ENCODE peak calls at places on chromosomes 12 and 14, in four cellular contexts. One of them, this sample, is unnamed.

GRCh38 chr12:79373896-79374499 is 316.8 kb downstream of the PAWR start:
- DNase-seq in heart right ventricle: no peak
- DNase-seq in tibial nerve: no peak
- DNase-seq in GM23338: peak
- DNase-seq in this sample: no peak

GRCh38 chr14:101875726-101876268 is 88.6 kb upstream of the DYNC1H1 start:
- DNase-seq in GM23338: no peak
- DNase-seq in tibial nerve: no peak
- DNase-seq in heart right ventricle: no peak
- DNase-seq in this sample: no peak

GRCh38 chr12:93100610-93101009 is 171.5 kb upstream of the EEA1 start:
- DNase-seq in heart right ventricle: no peak
- DNase-seq in GM23338: no peak
- DNase-seq in tibial nerve: no peak
- DNase-seq in this sample: no peak

GRCh38 chr14:51424569-51425251 is 184.7 kb downstream of the TMX1 start:
- DNase-seq in heart right ventricle: no peak
- DNase-seq in tibial nerve: peak
- DNase-seq in GM23338: peak
- DNase-seq in this sample: no peak

GRCh38 chr12:107635139-107635538 is 50.5 kb upstream of the PWP1 start:
- DNase-seq in tibial nerve: no peak
- DNase-seq in GM23338: peak
- DNase-seq in heart right ventricle: no peak
- DNase-seq in this sample: no peak

GRCh38 chr12:52519826-52520662 is at the start of gene KRT5:
- DNase-seq in heart right ventricle: no peak
- DNase-seq in GM23338: no peak
- DNase-seq in tibial nerve: no peak
- DNase-seq in this sample: no peak

GRCh38 chr14:33685698-33686097 is 265.2 kb downstream of the EGLN3 start:
- DNase-seq in GM23338: no peak
- DNase-seq in heart right ventricle: no peak
- DNase-seq in tibial nerve: no peak
- DNase-seq in this sample: no peak

GRCh38 chr12:120358412-120359158 is 10.4 kb downstream of the MSI1 start:
- DNase-seq in tibial nerve: no peak
- DNase-seq in GM23338: peak
- DNase-seq in heart right ventricle: no peak
- DNase-seq in this sample: no peak

GRCh38 chr12:30999723-31000122 is 73.2 kb downstream of the TSPAN11 start:
- DNase-seq in heart right ventricle: no peak
- DNase-seq in tibial nerve: no peak
- DNase-seq in GM23338: no peak
- DNase-seq in this sample: no peak

GRCh38 chr12:70122804-70123203 is 120.4 kb upstream of the CNOT2 start:
- DNase-seq in GM23338: no peak
- DNase-seq in tibial nerve: no peak
- DNase-seq in heart right ventricle: no peak
- DNase-seq in this sample: no peak

GRCh38 chr14:38904959-38905358 is 198.1 kb downstream of the SEC23A start:
- DNase-seq in tibial nerve: no peak
- DNase-seq in heart right ventricle: no peak
- DNase-seq in GM23338: no peak
- DNase-seq in this sample: no peak

GRCh38 chr12:49873361-49873934 is 30.3 kb downstream of the FAIM2 start:
- DNase-seq in tibial nerve: no peak
- DNase-seq in heart right ventricle: no peak
- DNase-seq in GM23338: no peak
- DNase-seq in this sample: no peak

GRCh38 chr14:22613736-22614239 is 15.7 kb downstream of the ABHD4 start:
- DNase-seq in tibial nerve: no peak
- DNase-seq in GM23338: no peak
- DNase-seq in heart right ventricle: no peak
- DNase-seq in this sample: no peak

GRCh38 chr12:62847709-62848108 is 87.2 kb downstream of the PPM1H start:
- DNase-seq in tibial nerve: no peak
- DNase-seq in heart right ventricle: no peak
- DNase-seq in GM23338: no peak
- DNase-seq in this sample: no peak

GRCh38 chr12:124736115-124737039 is 127.3 kb downstream of the SCARB1 start:
- DNase-seq in tibial nerve: no peak
- DNase-seq in GM23338: no peak
- DNase-seq in heart right ventricle: no peak
- DNase-seq in this sample: no peak

GRCh38 chr12:12999276-12999958 is 648 bp downstream of the HEBP1 start:
- DNase-seq in GM23338: peak
- DNase-seq in heart right ventricle: no peak
- DNase-seq in tibial nerve: no peak
- DNase-seq in this sample: no peak

GRCh38 chr12:11545438-11546330 is 103.8 kb upstream of the ETV6 start:
- DNase-seq in GM23338: peak
- DNase-seq in tibial nerve: no peak
- DNase-seq in heart right ventricle: no peak
- DNase-seq in this sample: no peak

GRCh38 chr12:55931780-55932545 is 1.0 kb downstream of the DGKA start:
- DNase-seq in heart right ventricle: peak
- DNase-seq in tibial nerve: peak
- DNase-seq in GM23338: peak
- DNase-seq in this sample: peak

GRCh38 chr14:53526190-53526589 is 373.1 kb upstream of the DDHD1 start:
- DNase-seq in GM23338: no peak
- DNase-seq in heart right ventricle: no peak
- DNase-seq in tibial nerve: no peak
- DNase-seq in this sample: no peak

GRCh38 chr12:111438501-111438900 is 32.8 kb downstream of the SH2B3 start:
- DNase-seq in heart right ventricle: peak
- DNase-seq in tibial nerve: no peak
- DNase-seq in GM23338: peak
- DNase-seq in this sample: no peak

GRCh38 chr12:93127107-93127560 is 198.0 kb upstream of the EEA1 start:
- DNase-seq in tibial nerve: no peak
- DNase-seq in GM23338: no peak
- DNase-seq in heart right ventricle: no peak
- DNase-seq in this sample: no peak

GRCh38 chr14:98347686-98348085 is 924.3 kb downstream of the BCL11B start:
- DNase-seq in GM23338: no peak
- DNase-seq in tibial nerve: no peak
- DNase-seq in heart right ventricle: no peak
- DNase-seq in this sample: no peak

GRCh38 chr14:54703082-54703481 is 136.2 kb downstream of the SAMD4A start:
- DNase-seq in tibial nerve: no peak
- DNase-seq in GM23338: no peak
- DNase-seq in heart right ventricle: no peak
- DNase-seq in this sample: no peak

GRCh38 chr12:78580296-78580695 is 284.3 kb upstream of the SYT1 start:
- DNase-seq in GM23338: no peak
- DNase-seq in tibial nerve: no peak
- DNase-seq in heart right ventricle: no peak
- DNase-seq in this sample: no peak

GRCh38 chr12:990308-990648 is 745 bp upstream of the ERC1 start:
- DNase-seq in heart right ventricle: peak
- DNase-seq in GM23338: peak
- DNase-seq in tibial nerve: peak
- DNase-seq in this sample: peak

GRCh38 chr12:26523708-26524150 is 309.3 kb downstream of the ITPR2 start:
- DNase-seq in tibial nerve: peak
- DNase-seq in GM23338: no peak
- DNase-seq in heart right ventricle: peak
- DNase-seq in this sample: peak

GRCh38 chr12:76024942-76025600 is 6.5 kb downstream of the PHLDA1 start:
- DNase-seq in GM23338: no peak
- DNase-seq in tibial nerve: no peak
- DNase-seq in heart right ventricle: no peak
- DNase-seq in this sample: no peak

GRCh38 chr14:71231521-71232393 is 324.5 kb downstream of the PCNX1 start:
- DNase-seq in tibial nerve: no peak
- DNase-seq in heart right ventricle: no peak
- DNase-seq in GM23338: peak
- DNase-seq in this sample: no peak

GRCh38 chr14:31993521-31993941 is 83.6 kb upstream of the ARHGAP5 start:
- DNase-seq in heart right ventricle: no peak
- DNase-seq in tibial nerve: no peak
- DNase-seq in GM23338: no peak
- DNase-seq in this sample: no peak

GRCh38 chr12:34401659-34402227 is 379.4 kb downstream of the ALG10 start:
- DNase-seq in GM23338: no peak
- DNase-seq in tibial nerve: peak
- DNase-seq in heart right ventricle: peak
- DNase-seq in this sample: peak

GRCh38 chr14:23729720-23730387 is 93.7 kb downstream of the DHRS2 start:
- DNase-seq in heart right ventricle: no peak
- DNase-seq in GM23338: peak
- DNase-seq in tibial nerve: no peak
- DNase-seq in this sample: no peak
- TF ChIP-seq CTCF in heart right ventricle: no peak
- TF ChIP-seq CTCF in GM23338: peak
- TF ChIP-seq CTCF in tibial nerve: no peak
- TF ChIP-seq CTCF in this sample: no peak

GRCh38 chr12:115451151-115451784 is 767.3 kb upstream of the TBX3 start:
- DNase-seq in tibial nerve: no peak
- DNase-seq in heart right ventricle: no peak
- DNase-seq in GM23338: no peak
- DNase-seq in this sample: no peak
- H3K4me3 ChIP-seq in tibial nerve: no peak
- H3K4me3 ChIP-seq in heart right ventricle: peak
- H3K4me3 ChIP-seq in GM23338: peak
- H3K4me3 ChIP-seq in this sample: no peak

GRCh38 chr12:96623155-96623554 is 133.8 kb downstream of the CFAP54 start:
- DNase-seq in tibial nerve: no peak
- DNase-seq in heart right ventricle: no peak
- DNase-seq in GM23338: no peak
- DNase-seq in this sample: no peak

DNA sequence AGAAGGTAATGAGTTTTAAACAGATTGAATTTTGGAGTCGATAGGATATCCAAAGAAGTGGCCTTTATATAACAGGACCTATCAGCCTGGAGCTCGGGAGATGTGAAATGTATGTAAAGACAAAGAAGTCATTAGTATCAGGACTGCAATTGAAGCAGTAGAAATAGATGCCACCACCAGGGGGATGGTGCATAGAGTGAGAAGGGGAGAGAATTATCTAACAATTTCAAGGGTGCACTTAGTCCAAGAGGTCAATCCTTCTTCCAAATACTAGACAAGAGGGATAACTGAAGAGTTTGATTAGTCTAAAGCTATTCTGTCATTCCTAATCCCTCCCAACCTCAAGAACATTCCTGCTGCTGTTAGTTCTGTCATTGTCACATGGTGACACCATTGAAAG is 127.8 kb downstream of the CFAP54 start:
- DNase-seq in GM23338: peak
- DNase-seq in tibial nerve: no peak
- DNase-seq in heart right ventricle: no peak
- DNase-seq in this sample: no peak
- TF ChIP-seq CTCF in GM23338: peak
- TF ChIP-seq CTCF in tibial nerve: no peak
- TF ChIP-seq CTCF in heart right ventricle: no peak
- TF ChIP-seq CTCF in this sample: no peak

DNA sequence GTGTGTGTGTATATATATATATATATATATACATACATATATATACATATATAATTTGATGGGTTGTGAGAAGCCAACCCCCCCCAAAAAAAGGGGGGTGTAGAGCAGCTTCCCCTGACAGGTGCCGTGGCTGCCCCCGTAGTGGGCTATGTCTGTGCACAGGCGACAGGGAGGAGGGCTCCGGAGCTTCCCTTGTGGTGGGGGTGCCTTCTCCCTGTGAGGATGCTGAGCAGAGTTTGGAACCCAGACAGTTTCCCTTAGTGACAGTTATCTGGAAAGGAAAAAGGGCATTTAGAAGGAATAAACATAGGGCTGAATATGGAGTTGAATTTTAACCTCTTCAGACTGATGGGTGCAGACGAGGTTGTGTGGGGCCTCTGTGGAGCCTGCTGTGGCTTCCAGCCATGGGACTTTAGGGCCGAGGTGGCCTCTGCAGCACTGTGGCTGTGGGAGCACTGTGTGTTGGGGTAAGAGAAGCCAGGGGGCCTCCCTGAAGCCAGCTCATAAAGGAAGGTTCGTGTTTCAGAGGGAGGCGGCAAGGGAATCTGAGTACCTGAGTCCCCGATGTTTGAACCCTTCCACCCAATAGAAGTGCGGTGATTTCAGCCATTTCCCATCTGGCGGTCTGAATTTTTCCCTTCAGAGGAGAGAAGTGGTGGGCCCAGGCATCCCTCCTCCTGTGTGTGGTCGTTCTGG is 19.8 kb downstream of the XRCC3 start:
- DNase-seq in GM23338: no peak
- DNase-seq in tibial nerve: no peak
- DNase-seq in heart right ventricle: no peak
- DNase-seq in this sample: no peak
- H3K4me3 ChIP-seq in GM23338: no peak
- H3K4me3 ChIP-seq in tibial nerve: no peak
- H3K4me3 ChIP-seq in heart right ventricle: no peak
- H3K4me3 ChIP-seq in this sample: no peak

GRCh38 chr12:4245446-4245845 is 28.1 kb upstream of the CCND2 start:
- DNase-seq in GM23338: no peak
- DNase-seq in heart right ventricle: no peak
- DNase-seq in tibial nerve: no peak
- DNase-seq in this sample: no peak
- TF ChIP-seq CTCF in GM23338: no peak
- TF ChIP-seq CTCF in heart right ventricle: no peak
- TF ChIP-seq CTCF in tibial nerve: no peak
- TF ChIP-seq CTCF in this sample: no peak

GRCh38 chr12:21814814-21815213 is 40.3 kb upstream of the KCNJ8 start:
- DNase-seq in heart right ventricle: no peak
- DNase-seq in GM23338: no peak
- DNase-seq in tibial nerve: no peak
- DNase-seq in this sample: no peak

GRCh38 chr12:21813125-21813524 is 38.6 kb upstream of the KCNJ8 start:
- DNase-seq in tibial nerve: no peak
- DNase-seq in GM23338: no peak
- DNase-seq in heart right ventricle: no peak
- DNase-seq in this sample: no peak

GRCh38 chr12:21815306-21816062 is 41.0 kb upstream of the KCNJ8 start:
- DNase-seq in heart right ventricle: no peak
- DNase-seq in tibial nerve: no peak
- DNase-seq in GM23338: no peak
- DNase-seq in this sample: no peak

GRCh38 chr12:21813751-21814150 is 39.2 kb upstream of the KCNJ8 start:
- DNase-seq in heart right ventricle: no peak
- DNase-seq in tibial nerve: no peak
- DNase-seq in GM23338: no peak
- DNase-seq in this sample: no peak

DNA sequence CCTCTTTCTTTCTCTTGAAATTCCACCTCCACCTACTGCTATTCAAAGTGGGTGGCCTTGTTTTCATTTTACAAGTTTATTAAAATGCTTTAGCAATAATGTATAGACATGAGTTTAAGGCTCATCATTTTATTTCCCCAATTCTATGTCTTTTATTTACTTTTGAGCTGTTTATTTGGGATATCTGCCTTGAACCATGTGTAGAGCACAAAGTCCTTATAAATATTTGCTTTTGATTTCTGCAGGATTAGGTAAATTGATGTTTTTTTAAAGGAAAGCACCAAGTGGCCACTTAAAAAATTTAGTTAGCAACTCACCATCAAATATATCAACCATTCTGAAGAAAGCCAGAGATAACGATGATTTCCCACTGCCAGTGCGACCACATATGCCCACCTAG is 39.8 kb upstream of the KCNJ8 start:
- DNase-seq in heart right ventricle: no peak
- DNase-seq in tibial nerve: no peak
- DNase-seq in GM23338: no peak
- DNase-seq in this sample: no peak
- H3K4me3 ChIP-seq in heart right ventricle: no peak
- H3K4me3 ChIP-seq in tibial nerve: no peak
- H3K4me3 ChIP-seq in GM23338: no peak
- H3K4me3 ChIP-seq in this sample: no peak

This sample was measured in left lung.